ENCODE peak calls at places on chromosomes 7 and 10, in eight cellular contexts. S is SK-N-SH, R is mesendoderm, L is hepatocyte, Y is mammary epithelial cell, G is neural progenitor cell, U is A549, Q is IMR-90. W is an unnamed sample.

GRCh38 chr10:29804025-29804852 is 169.5 kb upstream of the SVIL start:
- DNase-seq in S (no peak), R (no peak), L (peak), Y (peak), G (no peak), U (peak), Q (peak), W (peak)

GRCh38 chr7:123460616-123461015 is 73.8 kb downstream of the IQUB start:
- DNase-seq in S (no peak), R (peak), L (peak), Y (peak), G (no peak), U (no peak), Q (peak), W (no peak)

GRCh38 chr7:120794100-120794729 is 63.7 kb downstream of the TSPAN12 start:
- DNase-seq in S (no peak), R (peak), L (no peak), Y (peak), G (no peak), U (no peak), Q (no peak), W (no peak)

GRCh38 chr10:111551001-111551400 is 474.2 kb downstream of the ADRA2A start:
- DNase-seq in S (no peak), R (no peak), L (no peak), Y (no peak), G (no peak), U (no peak), Q (no peak), W (no peak)

GRCh38 chr10:1295756-1296480 is 239.7 kb downstream of the WDR37 start:
- DNase-seq in S (no peak), R (no peak), L (no peak), Y (no peak), G (no peak), U (no peak), Q (no peak), W (no peak)

GRCh38 chr7:41005381-41005901 is 697.4 kb downstream of the INHBA start:
- DNase-seq in S (no peak), R (no peak), L (no peak), Y (peak), G (no peak), U (no peak), Q (peak), W (no peak)

GRCh38 chr7:30633223-30633622 is 38.5 kb downstream of the GARS1 start:
- DNase-seq in S (no peak), R (no peak), L (no peak), Y (no peak), G (no peak), U (no peak), Q (no peak), W (no peak)

GRCh38 chr7:51062222-51062987 is 254.2 kb downstream of the COBL start:
- DNase-seq in S (no peak), R (peak), L (no peak), Y (no peak), G (peak), U (no peak), Q (no peak), W (no peak)

GRCh38 chr7:39421661-39422060 is 144.5 kb upstream of the YAE1 start:
- DNase-seq in S (no peak), R (no peak), L (no peak), Y (no peak), G (no peak), U (no peak), Q (no peak), W (no peak)

GRCh38 chr10:46327685-46328084 is 40.9 kb downstream of the ANTXRL start:
- DNase-seq in S (no peak), R (no peak), L (no peak), Y (no peak), G (no peak), U (no peak), Q (no peak), W (no peak)

GRCh38 chr10:79602953-79603352 is 7.8 kb upstream of the SFTPA1 start:
- DNase-seq in S (no peak), R (no peak), L (no peak), Y (no peak), G (no peak), U (no peak), Q (no peak), W (no peak)

GRCh38 chr7:22666732-22667131 is 60.3 kb upstream of the IL6 start:
- DNase-seq in S (no peak), R (no peak), L (no peak), Y (peak), G (no peak), U (no peak), Q (peak), W (peak)

GRCh38 chr10:68154211-68154497 is 44.9 kb downstream of the MYPN start:
- DNase-seq in S (peak), R (peak), L (no peak), Y (no peak), G (peak), U (no peak), Q (peak), W (no peak)

GRCh38 chr10:129719889-129720590 is 244.0 kb downstream of the EBF3 start:
- DNase-seq in S (no peak), R (no peak), L (no peak), Y (no peak), G (no peak), U (no peak), Q (no peak), W (no peak)

GRCh38 chr7:6106140-6106904 is 75.1 kb downstream of the ANKRD61 start:
- DNase-seq in S (no peak), R (peak), L (no peak), Y (peak), G (peak), U (no peak), Q (peak), W (peak)

GRCh38 chr7:140212100-140212881 is 35.5 kb upstream of the KDM7A start:
- DNase-seq in S (no peak), R (no peak), L (no peak), Y (peak), G (no peak), U (no peak), Q (peak), W (no peak)

GRCh38 chr10:53209941-53210611 is 437.5 kb upstream of the MBL2 start:
- DNase-seq in S (peak), R (peak), L (peak), Y (peak), G (peak), U (no peak), Q (peak), W (no peak)

GRCh38 chr7:45001138-45001694 is 1.2 kb downstream of the CCM2 start:
- DNase-seq in S (peak), R (peak), L (peak), Y (peak), G (peak), U (no peak), Q (no peak), W (peak)

GRCh38 chr7:155568335-155568660 is 21.9 kb upstream of the CNPY1 start:
- DNase-seq in S (no peak), R (no peak), L (no peak), Y (no peak), G (no peak), U (no peak), Q (no peak), W (no peak)

GRCh38 chr10:42953684-42954674 is 122.9 kb upstream of the RET start:
- DNase-seq in S (no peak), R (no peak), L (no peak), Y (no peak), G (no peak), U (no peak), Q (no peak), W (no peak)

GRCh38 chr10:101285519-101286070 is 56.3 kb upstream of the LBX1 start:
- DNase-seq in S (no peak), R (peak), L (no peak), Y (no peak), G (peak), U (no peak), Q (no peak), W (no peak)

GRCh38 chr10:6136215-6137201 is 47.7 kb downstream of the RBM17 start:
- DNase-seq in S (peak), R (peak), L (no peak), Y (peak), G (no peak), U (no peak), Q (peak), W (no peak)

GRCh38 chr7:157150825-157151412 is 12.2 kb downstream of the UBE3C start:
- DNase-seq in S (peak), R (peak), L (peak), Y (no peak), G (peak), U (no peak), Q (peak), W (no peak)

GRCh38 chr7:44132039-44132438 is 8.7 kb upstream of the POLD2 start:
- DNase-seq in S (no peak), R (peak), L (no peak), Y (no peak), G (no peak), U (no peak), Q (peak), W (no peak)

GRCh38 chr7:110522061-110522750 is 568.7 kb upstream of the LRRN3 start:
- DNase-seq in S (peak), R (no peak), L (no peak), Y (no peak), G (no peak), U (no peak), Q (peak), W (no peak)

GRCh38 chr10:34031410-34031809 is 696.9 kb upstream of the NRP1 start:
- DNase-seq in S (no peak), R (no peak), L (no peak), Y (peak), G (no peak), U (no peak), Q (peak), W (no peak)

GRCh38 chr10:93039110-93039509 is 21.5 kb upstream of the CYP26C1 start:
- DNase-seq in S (no peak), R (no peak), L (no peak), Y (no peak), G (no peak), U (no peak), Q (no peak), W (no peak)

GRCh38 chr10:112349521-112350085 is 24.3 kb upstream of the ACSL5 start:
- DNase-seq in S (no peak), R (no peak), L (no peak), Y (no peak), G (no peak), U (no peak), Q (no peak), W (no peak)

GRCh38 chr7:35968140-35968940 is 167.5 kb downstream of the SEPTIN7 start:
- DNase-seq in S (peak), R (no peak), L (no peak), Y (no peak), G (no peak), U (no peak), Q (no peak), W (no peak)

GRCh38 chr7:35969055-35969454 is 168.2 kb downstream of the SEPTIN7 start:
- DNase-seq in S (peak), R (no peak), L (no peak), Y (no peak), G (no peak), U (no peak), Q (no peak), W (no peak)

GRCh38 chr7:35967366-35968139 is 166.7 kb downstream of the SEPTIN7 start:
- DNase-seq in S (peak), R (no peak), L (no peak), Y (no peak), G (no peak), U (no peak), Q (no peak), W (no peak)

GRCh38 chr7:35970458-35970857 is 169.6 kb downstream of the SEPTIN7 start:
- DNase-seq in S (peak), R (no peak), L (no peak), Y (no peak), G (no peak), U (no peak), Q (no peak), W (peak)

GRCh38 chr7:35971133-35971995 is 170.5 kb downstream of the SEPTIN7 start:
- DNase-seq in S (peak), R (no peak), L (no peak), Y (no peak), G (no peak), U (no peak), Q (no peak), W (peak)
- H3K4me3 ChIP-seq in S (no peak), R (no peak), L (no peak), Y (no peak), G (no peak), U (peak), Q (no peak), W (peak)

GRCh38 chr7:1505731-1506550 is 1.8 kb upstream of the INTS1 start:
- DNase-seq in S (no peak), R (peak), L (no peak), Y (no peak), G (no peak), U (no peak), Q (no peak), W (no peak)
- H3K4me2 ChIP-seq in S (no peak), R (no peak), L (no peak), Y (no peak), G (no peak), U (peak), Q (no peak), W (peak)

GRCh38 chr10:106931159-106931852 is 233.2 kb downstream of the SORCS1 start:
- DNase-seq in S (no peak), R (no peak), L (peak), Y (no peak), G (no peak), U (no peak), Q (no peak), W (no peak)
- H3K4me3 ChIP-seq in S (no peak), R (no peak), L (no peak), Y (no peak), G (no peak), U (no peak), Q (no peak), W (no peak)

GRCh38 chr7:28483868-28484267 is 71.5 kb downstream of the CREB5 start:
- DNase-seq in S (no peak), R (no peak), L (no peak), Y (peak), G (no peak), U (no peak), Q (peak), W (no peak)

GRCh38 chr7:28479507-28479947 is 67.2 kb downstream of the CREB5 start:
- DNase-seq in S (no peak), R (no peak), L (no peak), Y (no peak), G (no peak), U (no peak), Q (no peak), W (no peak)

GRCh38 chr7:28480595-28480994 is 68.3 kb downstream of the CREB5 start:
- DNase-seq in S (no peak), R (no peak), L (no peak), Y (no peak), G (no peak), U (no peak), Q (no peak), W (no peak)

GRCh38 chr7:28483112-28483511 is 70.8 kb downstream of the CREB5 start:
- DNase-seq in S (no peak), R (no peak), L (no peak), Y (no peak), G (no peak), U (no peak), Q (peak), W (no peak)

GRCh38 chr7:28481131-28481926 is 69.0 kb downstream of the CREB5 start:
- DNase-seq in S (no peak), R (peak), L (peak), Y (no peak), G (peak), U (no peak), Q (peak), W (no peak)
- H3K4me2 ChIP-seq in S (no peak), R (no peak), L (peak), Y (no peak), G (peak), U (no peak), Q (peak), W (no peak)

GRCh38 chr10:114023198-114023597 is 20.5 kb upstream of the ADRB1 start:
- DNase-seq in S (no peak), R (no peak), L (no peak), Y (no peak), G (no peak), U (no peak), Q (peak), W (no peak)
- H3K4me3 ChIP-seq in S (no peak), R (no peak), L (no peak), Y (no peak), G (no peak), U (no peak), Q (no peak), W (no peak)

GRCh38 chr7:106054971-106055370 is 57.1 kb downstream of the SYPL1 start:
- DNase-seq in S (no peak), R (peak), L (no peak), Y (no peak), G (no peak), U (no peak), Q (no peak), W (no peak)

GRCh38 chr7:106054133-106054532 is 58.0 kb downstream of the SYPL1 start:
- DNase-seq in S (no peak), R (no peak), L (no peak), Y (no peak), G (no peak), U (no peak), Q (no peak), W (no peak)

GRCh38 chr7:106050743-106051110 is 61.4 kb downstream of the SYPL1 start:
- DNase-seq in S (no peak), R (no peak), L (peak), Y (peak), G (no peak), U (no peak), Q (peak), W (no peak)

GRCh38 chr7:106052681-106053080 is 59.4 kb downstream of the SYPL1 start:
- DNase-seq in S (no peak), R (no peak), L (no peak), Y (no peak), G (no peak), U (no peak), Q (no peak), W (no peak)

DNA sequence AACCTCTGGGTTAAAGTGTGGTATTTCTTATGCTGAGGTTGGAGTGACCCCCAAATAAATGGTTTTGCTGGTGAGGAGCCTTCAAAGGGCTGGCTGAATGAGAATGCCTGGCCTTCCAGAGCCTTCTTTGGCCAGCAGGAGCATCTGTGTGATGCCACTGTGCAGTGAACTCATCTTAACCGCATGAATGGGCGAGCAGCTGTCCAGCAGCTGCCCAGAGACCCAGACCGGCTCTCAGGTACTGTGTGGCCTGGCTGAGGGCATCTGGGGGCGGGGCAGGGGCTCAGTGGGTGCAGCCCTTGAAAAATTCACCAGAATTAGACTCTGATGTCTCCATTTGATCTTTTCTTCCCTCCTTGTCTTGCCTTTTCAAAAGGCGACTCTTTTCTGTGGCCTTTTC is 59.0 kb downstream of the SYPL1 start:
- DNase-seq in S (peak), R (no peak), L (no peak), Y (no peak), G (peak), U (no peak), Q (no peak), W (no peak)
- H3K4me2 ChIP-seq in S (no peak), R (no peak), L (no peak), Y (no peak), G (no peak), U (no peak), Q (no peak), W (no peak)

DNA sequence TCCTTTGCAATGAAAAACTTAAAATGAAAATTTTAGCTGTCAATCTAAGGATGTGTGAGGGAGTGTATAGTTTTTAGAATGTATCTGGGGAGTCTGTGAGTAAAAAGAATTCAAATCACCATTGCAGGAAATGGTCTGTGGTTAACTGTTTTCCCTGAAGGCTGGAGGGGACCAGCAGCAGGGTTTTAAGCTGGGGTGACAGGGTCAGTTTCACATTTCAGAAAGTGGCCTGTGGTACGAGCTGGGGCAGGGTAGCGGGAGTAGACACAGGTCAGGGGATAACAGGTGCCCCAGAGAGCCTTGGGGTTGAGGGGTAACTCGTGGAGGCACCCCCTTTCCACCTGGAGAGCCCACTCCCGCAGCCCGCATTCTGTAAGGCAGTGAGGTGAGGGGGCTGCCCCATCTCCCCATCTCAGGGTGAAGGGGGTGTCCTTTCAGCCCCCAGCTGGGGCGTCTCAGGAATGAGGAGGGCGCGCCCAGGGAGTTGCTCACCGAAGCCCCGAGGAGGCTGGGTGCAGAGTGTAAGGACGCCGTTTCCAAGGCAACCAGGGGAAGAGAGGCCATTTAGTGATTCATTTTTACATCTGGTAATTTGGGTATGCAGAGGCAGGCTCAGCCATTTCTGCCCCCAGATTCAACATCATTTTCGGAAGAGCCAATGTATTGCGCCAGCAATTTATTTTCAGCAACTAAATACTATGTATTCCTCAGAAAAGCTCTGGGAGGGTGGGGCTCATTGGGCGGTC is 168.9 kb downstream of the SLIT1 start:
- DNase-seq in S (no peak), R (no peak), L (no peak), Y (no peak), G (no peak), U (no peak), Q (no peak), W (no peak)
- H3K4me3 ChIP-seq in S (no peak), R (no peak), L (no peak), Y (no peak), G (no peak), U (no peak), Q (no peak), W (no peak)

GRCh38 chr7:100038326-100038725 is 11.2 kb upstream of the ZSCAN21 start:
- DNase-seq in S (no peak), R (no peak), L (no peak), Y (no peak), G (no peak), U (no peak), Q (no peak), W (no peak)
- H3K4me2 ChIP-seq in S (no peak), R (no peak), L (no peak), Y (no peak), G (no peak), U (no peak), Q (no peak), W (no peak)